ENCODE peak calls at places on chromosomes 1 and 21, in five cellular contexts. One of them, this sample, is unnamed.
A peak's percentile ranks its signal among the peaks of the same experiment; 100 is the strongest.

GRCh38 chr1:49051647-49052046 is 275.0 kb upstream of the BEND5 start:
- DNase-seq in upper lobe of right lung: no peak
- DNase-seq in spleen: no peak
- DNase-seq in mucosa of descending colon: no peak
- DNase-seq in Panc1: no peak
- DNase-seq in this sample: no peak

GRCh38 chr1:156624814-156625435 is 5.7 kb downstream of the HAPLN2 start:
- DNase-seq in upper lobe of right lung: peak; percentile 58
- DNase-seq in mucosa of descending colon: no peak
- DNase-seq in spleen: no peak
- DNase-seq in Panc1: no peak
- DNase-seq in this sample: no peak

GRCh38 chr1:214514032-214514818 is 37.2 kb downstream of the PTPN14 start:
- DNase-seq in mucosa of descending colon: no peak
- DNase-seq in upper lobe of right lung: no peak
- DNase-seq in spleen: no peak
- DNase-seq in Panc1: no peak
- DNase-seq in this sample: no peak

GRCh38 chr1:229410370-229410691 is 23.6 kb downstream of the ACTA1 start:
- DNase-seq in Panc1: no peak
- DNase-seq in mucosa of descending colon: no peak
- DNase-seq in upper lobe of right lung: no peak
- DNase-seq in spleen: no peak
- DNase-seq in this sample: no peak

GRCh38 chr1:163439506-163439905 is 117.8 kb downstream of the NUF2 start:
- DNase-seq in spleen: no peak
- DNase-seq in Panc1: no peak
- DNase-seq in mucosa of descending colon: no peak
- DNase-seq in upper lobe of right lung: no peak
- DNase-seq in this sample: no peak

GRCh38 chr1:78211483-78212092 is 165.8 kb downstream of the GIPC2 start:
- DNase-seq in mucosa of descending colon: no peak
- DNase-seq in upper lobe of right lung: no peak
- DNase-seq in Panc1: no peak
- DNase-seq in spleen: peak; percentile 37
- DNase-seq in this sample: no peak

GRCh38 chr1:164707868-164708331 is 148.9 kb downstream of the PBX1 start:
- DNase-seq in mucosa of descending colon: no peak
- DNase-seq in upper lobe of right lung: no peak
- DNase-seq in spleen: no peak
- DNase-seq in Panc1: no peak
- DNase-seq in this sample: no peak

GRCh38 chr1:203692565-203693470 is 66.2 kb downstream of the ATP2B4 start:
- DNase-seq in Panc1: no peak
- DNase-seq in spleen: no peak
- DNase-seq in mucosa of descending colon: peak; percentile 75
- DNase-seq in upper lobe of right lung: peak; percentile 79
- DNase-seq in this sample: no peak

GRCh38 chr21:25573409-25574206 is 33.7 kb downstream of the MRPL39 start:
- DNase-seq in Panc1: peak; percentile 74
- DNase-seq in upper lobe of right lung: no peak
- DNase-seq in mucosa of descending colon: no peak
- DNase-seq in spleen: no peak
- DNase-seq in this sample: peak; percentile 6

GRCh38 chr21:41972511-41973205 is 18.8 kb upstream of the C2CD2 start:
- DNase-seq in mucosa of descending colon: no peak
- DNase-seq in upper lobe of right lung: no peak
- DNase-seq in Panc1: no peak
- DNase-seq in spleen: peak; percentile 45
- DNase-seq in this sample: no peak

GRCh38 chr21:41975391-41976272 is 21.8 kb upstream of the C2CD2 start:
- DNase-seq in Panc1: no peak
- DNase-seq in upper lobe of right lung: no peak
- DNase-seq in spleen: peak; percentile 25
- DNase-seq in mucosa of descending colon: no peak
- DNase-seq in this sample: no peak

GRCh38 chr21:41974752-41975053 is 20.9 kb upstream of the C2CD2 start:
- DNase-seq in mucosa of descending colon: no peak
- DNase-seq in spleen: peak; percentile 48
- DNase-seq in upper lobe of right lung: no peak
- DNase-seq in Panc1: no peak
- DNase-seq in this sample: no peak

GRCh38 chr21:41973427-41973831 is 19.6 kb upstream of the C2CD2 start:
- DNase-seq in mucosa of descending colon: peak; percentile 76
- DNase-seq in Panc1: no peak
- DNase-seq in upper lobe of right lung: peak; percentile 58
- DNase-seq in spleen: peak; percentile 31
- DNase-seq in this sample: no peak

DNA sequence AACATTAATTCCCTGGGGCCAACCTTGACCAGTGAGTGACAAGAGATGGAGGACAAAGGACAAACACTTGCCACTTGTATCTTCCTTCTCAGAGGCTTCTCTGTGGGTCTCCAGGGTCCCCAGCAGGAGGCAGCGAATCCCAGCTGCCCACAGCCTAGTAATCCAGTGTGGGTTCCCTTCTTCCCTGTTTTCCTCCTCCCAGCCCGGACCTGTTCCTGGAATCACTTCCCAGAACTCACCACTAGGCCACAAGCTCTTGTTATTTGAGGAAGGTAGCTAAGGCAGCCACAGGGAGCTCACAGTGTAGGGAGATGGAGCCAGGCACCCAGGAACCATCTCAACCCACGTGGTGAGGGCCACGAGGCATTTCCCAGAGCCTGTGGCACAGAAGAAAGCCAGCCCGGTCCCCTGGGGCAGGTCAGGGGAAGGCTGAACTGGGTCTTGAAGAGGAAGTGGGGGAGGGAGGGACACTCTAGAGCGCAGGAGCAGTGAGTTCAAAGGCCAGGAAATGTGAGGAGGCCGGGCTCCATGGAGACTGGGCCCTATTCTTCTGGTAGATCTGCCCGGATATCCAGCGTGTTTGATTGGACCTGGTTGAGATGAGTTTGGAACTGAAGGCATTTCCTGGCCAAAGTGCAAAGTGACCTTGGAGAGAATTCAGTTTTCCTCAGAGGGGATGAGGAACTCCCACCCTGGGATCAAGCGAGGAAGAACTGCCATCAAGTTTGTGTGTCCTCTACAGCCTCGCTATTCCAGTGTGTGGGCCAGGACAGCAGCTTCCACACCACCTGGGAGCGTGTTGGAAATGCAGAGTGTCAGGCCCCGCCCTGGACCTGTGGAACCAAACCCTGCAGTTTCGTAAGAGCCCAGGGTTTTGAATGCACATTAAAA is 20.3 kb upstream of the C2CD2 start:
- DNase-seq in upper lobe of right lung: no peak
- DNase-seq in spleen: no peak
- DNase-seq in Panc1: no peak
- DNase-seq in mucosa of descending colon: no peak
- DNase-seq in this sample: no peak
- TF ChIP-seq CTCF in upper lobe of right lung: peak; percentile 22
- TF ChIP-seq CTCF in spleen: no peak
- TF ChIP-seq CTCF in Panc1: no peak
- TF ChIP-seq CTCF in mucosa of descending colon: no peak
- TF ChIP-seq CTCF in this sample: no peak

GRCh38 chr1:207009945-207010344 is 22.6 kb downstream of the C1orf116 start:
- DNase-seq in Panc1: no peak
- DNase-seq in upper lobe of right lung: no peak
- DNase-seq in spleen: no peak
- DNase-seq in mucosa of descending colon: no peak
- DNase-seq in this sample: no peak

GRCh38 chr1:207004931-207005830 is 27.4 kb downstream of the C1orf116 start:
- DNase-seq in Panc1: peak; percentile 38
- DNase-seq in spleen: no peak
- DNase-seq in mucosa of descending colon: no peak
- DNase-seq in upper lobe of right lung: no peak
- DNase-seq in this sample: peak; percentile 46

GRCh38 chr1:207007352-207008033 is 25.1 kb downstream of the C1orf116 start:
- DNase-seq in mucosa of descending colon: no peak
- DNase-seq in upper lobe of right lung: no peak
- DNase-seq in spleen: no peak
- DNase-seq in Panc1: no peak
- DNase-seq in this sample: no peak

GRCh38 chr1:207009182-207009850 is 23.2 kb downstream of the C1orf116 start:
- DNase-seq in Panc1: no peak
- DNase-seq in spleen: no peak
- DNase-seq in upper lobe of right lung: no peak
- DNase-seq in mucosa of descending colon: no peak
- DNase-seq in this sample: no peak

GRCh38 chr1:207006914-207007313 is 25.6 kb downstream of the C1orf116 start:
- DNase-seq in Panc1: no peak
- DNase-seq in mucosa of descending colon: no peak
- DNase-seq in spleen: no peak
- DNase-seq in upper lobe of right lung: no peak
- DNase-seq in this sample: no peak
- H3K9me3 ChIP-seq in Panc1: no peaks in the 10 kb centered on the region
- H3K9me3 ChIP-seq in mucosa of descending colon: no peaks in the 10 kb centered on the region
- H3K9me3 ChIP-seq in spleen: no peaks in the 10 kb centered on the region
- H3K9me3 ChIP-seq in upper lobe of right lung: no peaks in the 10 kb centered on the region
- H3K9me3 ChIP-seq in this sample: no peaks in the 10 kb centered on the region

DNA sequence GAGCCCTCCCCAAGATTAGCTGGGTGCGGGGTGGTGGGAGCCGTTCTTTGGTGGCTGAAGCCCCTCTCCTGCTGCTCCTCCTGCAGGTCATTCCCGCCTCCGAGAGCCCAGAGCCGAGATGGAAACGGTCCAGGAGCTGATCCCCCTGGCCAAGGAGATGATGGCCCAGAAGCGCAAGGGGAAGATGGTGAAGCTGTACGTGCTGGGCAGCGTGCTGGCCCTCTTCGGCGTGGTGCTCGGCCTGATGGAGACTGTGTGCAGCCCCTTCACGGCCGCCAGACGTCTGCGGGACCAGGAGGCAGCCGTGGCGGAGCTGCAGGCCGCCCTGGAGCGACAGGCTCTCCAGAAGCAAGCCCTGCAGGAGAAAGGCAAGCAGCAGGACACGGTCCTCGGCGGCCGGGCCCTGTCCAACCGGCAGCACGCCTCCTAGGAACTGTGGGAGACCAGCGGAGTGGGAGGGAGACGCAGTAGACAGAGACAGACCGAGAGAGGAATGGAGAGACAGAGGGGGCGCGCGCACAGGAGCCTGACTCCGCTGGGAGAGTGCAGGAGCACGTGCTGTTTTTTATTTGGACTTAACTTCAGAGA is 449 bp downstream of the G0S2 start:
- DNase-seq in upper lobe of right lung: peak; percentile 69
- DNase-seq in Panc1: no peak
- DNase-seq in spleen: peak; percentile 85
- DNase-seq in mucosa of descending colon: peak; percentile 66
- DNase-seq in this sample: no peak
- TF ChIP-seq CTCF in upper lobe of right lung: no peak
- TF ChIP-seq CTCF in Panc1: no peak
- TF ChIP-seq CTCF in spleen: no peak
- TF ChIP-seq CTCF in mucosa of descending colon: no peak
- TF ChIP-seq CTCF in this sample: no peak

GRCh38 chr21:26683996-26684395 is 110.9 kb upstream of the CYYR1 start:
- DNase-seq in upper lobe of right lung: no peak
- DNase-seq in mucosa of descending colon: no peak
- DNase-seq in Panc1: no peak
- DNase-seq in spleen: no peak
- DNase-seq in this sample: no peak

GRCh38 chr21:26679299-26679698 is 106.2 kb upstream of the CYYR1 start:
- DNase-seq in upper lobe of right lung: no peak
- DNase-seq in Panc1: no peak
- DNase-seq in spleen: no peak
- DNase-seq in mucosa of descending colon: no peak
- DNase-seq in this sample: no peak

GRCh38 chr21:26686705-26687104 is 113.6 kb upstream of the CYYR1 start:
- DNase-seq in upper lobe of right lung: no peak
- DNase-seq in mucosa of descending colon: no peak
- DNase-seq in Panc1: no peak
- DNase-seq in spleen: no peak
- DNase-seq in this sample: no peak

GRCh38 chr21:26686278-26686677 is 113.2 kb upstream of the CYYR1 start:
- DNase-seq in spleen: peak; percentile 66
- DNase-seq in mucosa of descending colon: no peak
- DNase-seq in Panc1: no peak
- DNase-seq in upper lobe of right lung: no peak
- DNase-seq in this sample: no peak

DNA sequence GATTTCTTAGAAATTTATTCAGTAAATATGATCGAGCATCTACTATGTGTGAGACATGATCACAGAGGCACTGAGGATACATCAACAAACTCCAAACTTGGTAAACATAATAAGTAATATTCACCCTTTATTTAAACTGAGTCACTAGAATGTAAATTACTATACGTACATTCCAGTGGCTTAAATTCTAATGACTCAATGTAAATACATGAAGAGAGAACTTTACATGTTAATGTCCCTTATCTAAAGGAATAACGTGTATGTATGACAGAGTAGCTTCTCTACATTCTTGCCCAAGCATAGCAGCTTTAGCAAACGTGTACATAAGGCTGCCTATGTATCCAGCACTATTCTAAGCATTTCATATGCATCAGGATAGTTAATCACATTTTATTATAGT is 111.8 kb upstream of the CYYR1 start:
- DNase-seq in upper lobe of right lung: no peak
- DNase-seq in Panc1: peak; percentile 20
- DNase-seq in spleen: no peak
- DNase-seq in mucosa of descending colon: no peak
- DNase-seq in this sample: no peak
- H3K9me3 ChIP-seq in upper lobe of right lung: no peaks in the 10 kb centered on the region
- H3K9me3 ChIP-seq in Panc1: no peaks in the 10 kb centered on the region
- H3K9me3 ChIP-seq in spleen: peaks cover 6% of the 10 kb centered on the region
- H3K9me3 ChIP-seq in mucosa of descending colon: peaks cover 3% of the 10 kb centered on the region
- H3K9me3 ChIP-seq in this sample: peaks cover 3% of the 10 kb centered on the region